ENCODE peak calls at places on chromosomes 7 and 10, in four cellular contexts. C is ascending aorta, Z is fibroblast of villous mesenchyme, H is cardiac muscle cell. W is an unnamed sample.

GRCh38 chr10:6445671-6446278 is 134.3 kb downstream of the PRKCQ start:
- DNase-seq in C (no peak), Z (peak; percentile 42), H (peak; percentile 33), W (peak; percentile 60)

GRCh38 chr7:2353650-2354172 is 916 bp upstream of the EIF3B start:
- DNase-seq in C (peak; percentile 43), Z (peak; percentile 93), H (peak; percentile 89), W (peak; percentile 88)

GRCh38 chr7:108310351-108310750 is 145.9 kb downstream of the NRCAM start:
- DNase-seq in C (no peak), Z (peak; percentile 12), H (no peak), W (no peak)

GRCh38 chr10:123144697-123145541 is 3.0 kb upstream of the HMX2 start:
- DNase-seq in C (no peak), Z (no peak), H (no peak), W (no peak)

GRCh38 chr7:41292457-41292856 is 410.4 kb downstream of the INHBA start:
- DNase-seq in C (no peak), Z (no peak), H (no peak), W (no peak)

GRCh38 chr7:123367508-123368122 is 166.8 kb downstream of the IQUB start:
- DNase-seq in C (no peak), Z (peak; percentile 51), H (peak; percentile 53), W (peak; percentile 22)

GRCh38 chr7:131226116-131226562 is 101.5 kb upstream of the MKLN1 start:
- DNase-seq in C (no peak), Z (peak; percentile 85), H (no peak), W (no peak)

GRCh38 chr7:85175217-85175616 is 11.6 kb downstream of the SEMA3D start:
- DNase-seq in C (no peak), Z (no peak), H (no peak), W (no peak)

GRCh38 chr10:57696641-57697040 is 571.1 kb downstream of the IPMK start:
- DNase-seq in C (no peak), Z (peak; percentile 91), H (no peak), W (no peak)

GRCh38 chr10:106175760-106176377 is 988.6 kb downstream of the SORCS1 start:
- DNase-seq in C (no peak), Z (peak; percentile 34), H (peak; percentile 14), W (no peak)

GRCh38 chr10:56928717-56929116 is 567.7 kb upstream of the ZWINT start:
- DNase-seq in C (no peak), Z (no peak), H (peak; percentile 65), W (no peak)

GRCh38 chr10:82277591-82277990 is 402.6 kb downstream of the NRG3 start:
- DNase-seq in C (no peak), Z (peak; percentile 34), H (no peak), W (no peak)

GRCh38 chr10:50619882-50620281 is 3.9 kb downstream of the SGMS1 start:
- DNase-seq in C (no peak), Z (no peak), H (no peak), W (no peak)

GRCh38 chr7:68720722-68721121 is 877.6 kb upstream of the AUTS2 start:
- DNase-seq in C (no peak), Z (no peak), H (no peak), W (no peak)

GRCh38 chr7:158782638-158783490 is 46.4 kb downstream of the ESYT2 start:
- DNase-seq in C (peak; percentile 59), Z (peak; percentile 63), H (peak; percentile 66), W (no peak)

GRCh38 chr10:29554660-29555059 is 80.1 kb downstream of the SVIL start:
- DNase-seq in C (no peak), Z (peak; percentile 21), H (no peak), W (no peak)

GRCh38 chr7:140640727-140641531 is at the start of gene DENND2A:
- DNase-seq in C (no peak), Z (peak; percentile 61), H (peak; percentile 84), W (peak; percentile 90)

GRCh38 chr7:132183822-132184380 is 392.4 kb downstream of the PLXNA4 start:
- DNase-seq in C (no peak), Z (no peak), H (no peak), W (no peak)

GRCh38 chr7:139544645-139545044 is 21.2 kb downstream of the CLEC2L start:
- DNase-seq in C (no peak), Z (no peak), H (no peak), W (no peak)

GRCh38 chr10:96452494-96452893 is 61.2 kb downstream of the TLL2 start:
- DNase-seq in C (no peak), Z (no peak), H (no peak), W (no peak)

GRCh38 chr7:140397784-140398750 is at the start of gene SLC37A3:
- DNase-seq in C (peak; percentile 37), Z (peak; percentile 96), H (peak; percentile 94), W (peak; percentile 95)

GRCh38 chr10:102347236-102347828 is 48.2 kb upstream of the NFKB2 start:
- DNase-seq in C (no peak), Z (peak; percentile 51), H (peak; percentile 80), W (peak; percentile 67)

GRCh38 chr7:50404392-50404791 is 45.8 kb downstream of the FIGNL1 start:
- DNase-seq in C (no peak), Z (no peak), H (peak; percentile 9), W (no peak)
- TF ChIP-seq CTCF in C (no peak), Z (peak; percentile 24), H (no peak), W (no peak)

GRCh38 chr10:72061491-72061890 is 26.9 kb downstream of the SPOCK2 start:
- DNase-seq in C (no peak), Z (no peak), H (no peak), W (no peak)
- TF ChIP-seq CTCF in C (no peak), Z (peak; percentile 35), H (peak; percentile 28), W (no peak)

GRCh38 chr7:97971120-97971989 is 18.6 kb downstream of the OCM2 start:
- DNase-seq in C (no peak), Z (peak; percentile 27), H (peak; percentile 23), W (no peak)
- TF ChIP-seq CTCF in C (no peak), Z (no peak), H (no peak), W (no peak)

GRCh38 chr10:27547482-27547881 is 43.4 kb downstream of the RAB18 start:
- DNase-seq in C (no peak), Z (no peak), H (no peak), W (no peak)
- TF ChIP-seq CTCF in C (no peak), Z (no peak), H (no peak), W (no peak)

DNA sequence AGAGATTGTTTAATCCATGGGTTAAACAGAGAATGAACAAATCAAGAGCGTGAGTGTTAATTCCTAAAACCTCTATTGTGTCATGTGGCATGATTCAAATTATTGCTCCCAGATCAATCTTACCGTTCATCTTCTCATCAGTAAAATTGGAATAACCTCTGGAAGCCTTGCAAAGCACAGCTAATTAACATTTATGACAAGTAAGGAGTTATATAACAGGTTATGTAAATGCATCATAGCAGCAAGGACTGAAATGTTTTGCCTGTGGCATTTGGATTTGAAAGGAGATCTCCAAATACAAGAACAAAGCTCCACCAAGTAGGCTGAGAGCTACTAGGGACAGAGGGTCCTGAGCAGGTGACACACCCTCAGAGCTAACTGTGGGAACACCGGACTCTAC is 502.9 kb upstream of the CELF2 start:
- DNase-seq in C (no peak), Z (no peak), H (no peak), W (no peak)
- TF ChIP-seq CTCF in C (no peak), Z (no peak), H (no peak), W (no peak)

GRCh38 chr7:34277016-34277800 is 371.9 kb downstream of the BMPER start:
- DNase-seq in C (no peak), Z (no peak), H (no peak), W (no peak)
- TF ChIP-seq CTCF in C (no peak), Z (no peak), H (no peak), W (no peak)

GRCh38 chr7:107130487-107131220 is 38.1 kb upstream of the HBP1 start:
- DNase-seq in C (no peak), Z (no peak), H (no peak), W (no peak)

GRCh38 chr7:107128748-107129147 is 40.1 kb upstream of the HBP1 start:
- DNase-seq in C (no peak), Z (no peak), H (no peak), W (no peak)

GRCh38 chr7:107123392-107123791 is 45.4 kb upstream of the HBP1 start:
- DNase-seq in C (no peak), Z (no peak), H (no peak), W (no peak)

GRCh38 chr7:107125475-107125874 is 43.3 kb upstream of the HBP1 start:
- DNase-seq in C (no peak), Z (no peak), H (no peak), W (no peak)

GRCh38 chr7:107128217-107128616 is 40.6 kb upstream of the HBP1 start:
- DNase-seq in C (no peak), Z (no peak), H (no peak), W (no peak)
- TF ChIP-seq CTCF in C (no peak), Z (no peak), H (no peak), W (no peak)

DNA sequence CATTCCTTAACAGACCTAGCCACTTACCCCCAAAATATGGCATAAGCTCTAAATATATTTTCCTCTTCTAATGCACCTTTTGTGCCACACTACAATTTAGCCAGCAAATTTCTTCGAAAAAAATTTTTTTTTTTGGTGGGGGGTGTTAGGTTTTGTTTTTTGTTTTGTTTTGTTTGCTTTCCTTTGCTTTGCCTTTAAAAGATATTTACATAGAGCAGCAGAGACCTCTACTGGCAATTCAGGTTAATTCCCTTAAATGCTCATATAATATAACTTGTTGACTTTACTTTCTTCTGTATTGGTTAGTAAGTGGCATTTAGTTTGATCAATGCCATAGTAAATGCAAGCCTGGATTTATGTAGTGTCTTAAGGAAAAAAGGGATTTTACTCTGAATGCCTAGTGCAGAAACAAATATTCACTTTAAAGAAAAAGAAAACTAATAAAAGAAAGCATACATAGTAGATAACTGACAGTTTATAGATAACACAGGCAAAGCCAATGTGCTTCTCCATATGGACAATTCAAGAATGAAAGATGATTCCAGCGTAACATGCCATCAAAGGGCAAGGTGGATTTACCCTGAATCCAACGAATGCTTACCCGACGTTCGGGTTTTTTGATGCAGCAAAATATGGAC is 1250.6 kb downstream of the GATA3 start:
- DNase-seq in C (no peak), Z (peak; percentile 36), H (peak; percentile 39), W (no peak)
- TF ChIP-seq CTCF in C (no peak), Z (peak; percentile 44), H (peak; percentile 46), W (peak; percentile 15)

W was measured in glutamatergic neuron.